ENCODE peak calls at places on chromosomes 11 and 22, in nine cellular contexts. A is WERI-Rb-1, B is WTC11, Q is right lobe of liver, E is neural progenitor cell, G is lower lobe of right lung, H is MM.1S, Y is coronary artery, N is suprapubic skin. S is an unnamed sample.

GRCh38 chr11:20443596-20443995 is 56.1 kb downstream of the PRMT3 start:
- DNase-seq in N (no peak), G (no peak), H (peak; percentile 17), Q (no peak), E (peak; percentile 25), A (no peak), Y (no peak), B (no peak), S (no peak)

GRCh38 chr11:63829823-63830489 is 9.0 kb upstream of the MARK2 start:
- DNase-seq in H (no peak), B (peak; percentile 62), E (peak; percentile 68), Q (no peak), G (no peak), N (no peak), Y (no peak), A (peak; percentile 35), S (peak; percentile 29)

GRCh38 chr22:24208012-24208749 is 26.9 kb downstream of the SUSD2 start:
- DNase-seq in N (no peak), G (no peak), B (no peak), E (no peak), A (no peak), H (no peak), Q (no peak), Y (no peak), S (no peak)

GRCh38 chr11:104650234-104650633 is 248.0 kb downstream of the CASP12 start:
- DNase-seq in G (no peak), A (peak; percentile 32), B (peak; percentile 40), N (no peak), H (no peak), E (peak; percentile 38), Y (no peak), Q (no peak), S (no peak)

GRCh38 chr22:22164541-22165272 is 79.9 kb upstream of the VPREB1 start:
- DNase-seq in H (no peak), N (no peak), Q (no peak), A (peak; percentile 16), Y (no peak), B (no peak), G (no peak), E (peak; percentile 19), S (no peak)

GRCh38 chr22:32753591-32753990 is 47.9 kb upstream of the TIMP3 start:
- DNase-seq in Q (no peak), N (no peak), B (no peak), G (no peak), H (no peak), Y (no peak), A (no peak), E (no peak), S (no peak)

GRCh38 chr11:8283510-8284272 is 20.0 kb upstream of the LMO1 start:
- DNase-seq in E (peak; percentile 67), Y (peak; percentile 56), B (peak; percentile 54), A (peak; percentile 97), N (no peak), G (peak; percentile 36), H (no peak), Q (peak; percentile 40), S (peak; percentile 43)

GRCh38 chr22:48920776-48921241 is 906.9 kb downstream of the BRD1 start:
- DNase-seq in G (no peak), B (no peak), E (no peak), N (peak; percentile 35), H (no peak), Q (no peak), Y (no peak), A (no peak), S (no peak)

GRCh38 chr11:59938132-59938531 is at the start of gene OOSP1:
- DNase-seq in Y (no peak), Q (no peak), A (no peak), H (no peak), G (no peak), E (no peak), N (no peak), B (no peak), S (no peak)

GRCh38 chr22:49515486-49515885 is 312.2 kb downstream of the BRD1 start:
- DNase-seq in N (no peak), A (no peak), B (no peak), Y (no peak), E (no peak), Q (peak; percentile 18), H (no peak), G (no peak), S (no peak)

GRCh38 chr22:35940166-35940565 is 88.5 kb downstream of the RBFOX2 start:
- DNase-seq in E (no peak), Y (no peak), B (no peak), G (no peak), H (no peak), Q (no peak), A (no peak), N (no peak), S (no peak)

GRCh38 chr11:60498399-60498798 is 5.8 kb downstream of the MS4A12 start:
- DNase-seq in G (no peak), Y (no peak), Q (no peak), E (no peak), H (no peak), A (no peak), N (no peak), B (no peak), S (no peak)

GRCh38 chr11:79353706-79354105 is 87.1 kb downstream of the TENM4 start:
- DNase-seq in B (no peak), G (no peak), E (no peak), N (no peak), A (no peak), H (no peak), Y (no peak), Q (no peak), S (no peak)

GRCh38 chr11:6418199-6418957 is 516 bp downstream of the APBB1 start:
- DNase-seq in H (no peak), B (peak; percentile 59), A (no peak), Y (no peak), G (no peak), E (peak; percentile 76), N (peak; percentile 67), Q (no peak), S (peak; percentile 52)

DNA sequence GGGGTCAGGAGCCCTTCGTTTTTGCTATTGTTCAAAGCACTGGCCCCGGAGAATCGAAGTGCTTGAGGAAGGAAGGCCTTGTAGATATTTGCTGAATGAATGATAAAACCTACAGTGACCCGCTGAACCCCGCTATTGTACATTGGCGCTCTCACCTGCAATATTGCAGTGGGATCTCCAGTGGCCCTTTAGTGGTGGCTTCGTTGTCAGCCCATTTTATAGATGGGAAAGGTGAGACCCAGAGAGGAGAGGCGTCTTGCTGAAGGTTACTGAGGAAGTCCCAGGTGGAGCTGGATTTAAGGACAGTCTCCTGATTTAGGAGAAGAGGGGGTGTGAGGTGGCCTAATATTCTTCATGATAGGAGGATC is 1.2 kb downstream of the CDC42EP2 start:
- DNase-seq in A (no peak), H (no peak), N (no peak), E (no peak), G (no peak), Y (no peak), Q (no peak), B (no peak), S (no peak)
- TF ChIP-seq CTCF in A (no peak), H (peak; percentile 8), N (no peak), E (no peak), G (peak; percentile 48), Y (no peak), Q (no peak), B (no peak), S (no peak)

DNA sequence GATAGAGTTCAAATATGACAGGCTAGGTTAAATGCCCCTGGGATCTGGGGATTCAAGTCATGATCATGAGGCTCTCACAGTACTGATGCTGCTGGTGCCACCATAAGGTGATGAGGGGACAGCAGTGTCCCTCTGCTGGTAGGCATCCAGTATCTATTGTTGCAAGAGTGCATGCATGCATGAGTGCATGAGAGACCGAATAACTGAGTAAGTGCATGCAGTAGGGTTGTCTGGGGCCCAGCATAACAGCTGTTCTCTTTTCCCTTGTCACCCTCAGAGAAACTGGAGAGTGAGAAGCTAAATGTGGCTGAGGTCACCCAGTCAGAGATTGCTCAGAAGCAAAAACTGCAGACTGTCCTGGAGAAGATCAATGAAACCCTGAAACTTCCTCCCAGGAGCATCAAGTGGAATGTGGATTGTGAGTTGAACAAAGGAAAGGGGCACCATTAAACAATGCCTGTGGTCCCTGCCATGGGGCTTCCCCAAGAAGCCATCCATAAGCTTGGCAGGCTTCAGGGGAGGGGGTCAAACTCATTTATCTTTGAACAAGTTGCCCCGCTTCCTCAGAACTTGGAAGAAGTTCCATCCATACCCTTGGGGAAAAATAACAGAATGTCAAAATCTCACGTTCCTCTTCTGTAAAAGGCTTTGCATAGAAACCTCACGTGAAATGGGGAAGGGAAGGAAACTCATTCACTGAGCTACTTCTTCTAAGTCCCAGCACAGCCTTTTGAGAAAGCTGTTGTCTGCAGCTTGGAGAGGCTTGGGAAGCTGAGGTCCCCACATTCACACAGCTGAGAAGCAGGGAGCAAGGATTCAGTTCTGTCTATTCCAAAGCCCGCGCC is 119.0 kb downstream of the PARVA start:
- DNase-seq in Y (no peak), Q (no peak), E (peak; percentile 43), H (no peak), G (no peak), A (no peak), B (no peak), N (no peak), S (no peak)
- TF ChIP-seq CTCF in Y (no peak), Q (no peak), E (peak; percentile 42), H (peak; percentile 19), G (no peak), A (peak; percentile 52), B (no peak), N (no peak), S (peak; percentile 36)

DNA sequence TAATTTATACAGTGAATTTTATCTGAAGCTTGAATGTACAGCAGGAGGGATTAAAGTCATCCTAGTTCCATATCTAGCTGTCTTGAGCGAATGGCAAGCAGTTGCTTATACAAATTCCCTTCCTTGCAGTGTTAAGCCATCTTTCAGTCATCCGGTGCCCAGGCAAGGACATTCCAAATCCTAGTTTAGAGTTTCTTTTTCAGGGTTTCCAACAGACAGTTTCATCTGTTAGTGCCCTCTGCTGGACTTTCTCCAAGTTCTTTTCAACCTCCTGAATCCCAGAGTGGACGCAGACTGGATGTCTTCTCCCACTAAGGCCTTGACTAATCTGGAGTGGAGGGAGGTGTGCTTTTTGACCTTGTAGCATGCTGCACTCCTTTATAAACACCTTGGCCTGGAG is 45.4 kb downstream of the GRAMD1B start:
- DNase-seq in Y (no peak), Q (no peak), G (no peak), H (no peak), N (no peak), A (peak; percentile 67), B (no peak), E (peak; percentile 69), S (peak; percentile 10)
- TF ChIP-seq CTCF in Y (no peak), Q (no peak), G (no peak), H (peak; percentile 21), N (no peak), A (peak; percentile 61), B (no peak), E (peak; percentile 65), S (peak; percentile 49)

DNA sequence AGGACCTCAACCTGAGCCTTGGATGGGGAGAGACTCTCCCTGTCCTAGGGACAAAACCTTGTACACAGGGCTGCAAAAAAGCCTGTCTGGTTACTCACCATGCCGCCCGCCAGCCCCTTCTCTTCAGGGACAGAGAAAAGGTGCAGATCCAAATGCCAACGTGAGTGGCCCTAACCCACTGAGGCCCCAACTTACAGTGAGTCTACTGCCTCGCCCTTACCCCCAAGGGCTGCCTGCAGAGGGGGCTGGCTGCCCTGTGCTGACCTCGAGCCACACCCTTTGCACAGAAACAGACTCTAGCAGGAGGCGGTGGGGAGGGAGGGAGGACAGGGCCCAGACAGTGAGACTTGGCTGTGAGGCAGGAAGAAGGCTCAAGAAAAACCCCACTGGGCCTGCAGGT is 13.5 kb upstream of the CHST1 start:
- DNase-seq in Y (no peak), B (no peak), G (no peak), Q (no peak), A (peak; percentile 40), E (no peak), N (no peak), H (no peak), S (no peak)
- TF ChIP-seq CTCF in Y (no peak), B (no peak), G (no peak), Q (no peak), A (peak; percentile 46), E (no peak), N (no peak), H (no peak), S (no peak)

GRCh38 chr22:38214248-38215056 is 12.7 kb downstream of the MAFF start:
- DNase-seq in Q (peak; percentile 90), G (peak; percentile 83), A (no peak), B (peak; percentile 89), Y (no peak), H (peak; percentile 72), E (peak; percentile 88), N (no peak), S (peak; percentile 73)
- TF ChIP-seq CTCF in Q (peak; percentile 20), G (no peak), A (no peak), B (no peak), Y (no peak), H (peak; percentile 8), E (peak; percentile 27), N (no peak), S (peak; percentile 19)

S was measured in neural crest cell.